ENCODE peak calls at places on chromosomes 12 and 14, in four cellular contexts. One of them, this sample, is unnamed.

GRCh38 chr12:129750426-129750825 is 153.4 kb downstream of the TMEM132D start:
- DNase-seq in LoVo: no peak
- DNase-seq in CD8-positive, alpha-beta T cell: no peak
- DNase-seq in GM04504: no peak
- DNase-seq in this sample: no peak

GRCh38 chr14:68741839-68742470 is 50.9 kb downstream of the ZFP36L1 start:
- DNase-seq in LoVo: no peak
- DNase-seq in CD8-positive, alpha-beta T cell: no peak
- DNase-seq in GM04504: no peak
- DNase-seq in this sample: no peak

GRCh38 chr14:100677152-100677924 is 49.4 kb upstream of the DLK1 start:
- DNase-seq in LoVo: no peak
- DNase-seq in CD8-positive, alpha-beta T cell: no peak
- DNase-seq in GM04504: no peak
- DNase-seq in this sample: no peak

GRCh38 chr14:90111895-90112534 is 50.2 kb downstream of the KCNK13 start:
- DNase-seq in LoVo: no peak
- DNase-seq in CD8-positive, alpha-beta T cell: no peak
- DNase-seq in GM04504: peak; percentile 28
- DNase-seq in this sample: peak; percentile 24

GRCh38 chr12:93373847-93374723 is 3.6 kb upstream of the NUDT4 start:
- DNase-seq in LoVo: peak; percentile 42
- DNase-seq in CD8-positive, alpha-beta T cell: no peak
- DNase-seq in GM04504: no peak
- DNase-seq in this sample: no peak

GRCh38 chr14:39025250-39025809 is 77.7 kb downstream of the SEC23A start:
- DNase-seq in LoVo: no peak
- DNase-seq in CD8-positive, alpha-beta T cell: no peak
- DNase-seq in GM04504: no peak
- DNase-seq in this sample: no peak

GRCh38 chr12:124027753-124028559 is 54.9 kb downstream of the ZNF664 start:
- DNase-seq in LoVo: no peak
- DNase-seq in CD8-positive, alpha-beta T cell: no peak
- DNase-seq in GM04504: no peak
- DNase-seq in this sample: no peak

GRCh38 chr12:27291862-27292261 is 40.8 kb upstream of the BMAL2 start:
- DNase-seq in LoVo: no peak
- DNase-seq in CD8-positive, alpha-beta T cell: no peak
- DNase-seq in GM04504: no peak
- DNase-seq in this sample: no peak

This sample was measured in A549.